ENCODE peak calls at places on chromosomes 4 and X, in six cellular contexts. B is IMR-90, V is neuronal stem cell, A is H1, I is mesenchymal stem cell, R is H9. D is an unnamed sample.

GRCh38 chrX:73028876-73029275 is 26.1 kb downstream of the PABPC1L2B start:
- DNase-seq in B (no peak), V (no peak), A (no peak), I (no peak), R (no peak), D (no peak)

GRCh38 chrX:109537324-109537665 is 651 bp downstream of the NXT2 start:
- DNase-seq in B (peak; percentile 77), V (no peak), A (no peak), I (peak; percentile 95), R (no peak), D (peak; percentile 96)

GRCh38 chr4:15398001-15398400 is 29.8 kb upstream of the C1QTNF7 start:
- DNase-seq in B (no peak), V (no peak), A (no peak), I (no peak), R (no peak), D (no peak)

GRCh38 chr4:10738826-10739489 is 54.4 kb upstream of the CLNK start:
- DNase-seq in B (peak; percentile 24), V (no peak), A (no peak), I (peak; percentile 58), R (no peak), D (no peak)

GRCh38 chr4:4574052-4574451 is 32.2 kb upstream of the STX18 start:
- DNase-seq in B (no peak), V (no peak), A (no peak), I (no peak), R (no peak), D (no peak)

GRCh38 chr4:100189820-100190642 is at the start of gene DDIT4L:
- DNase-seq in B (peak; percentile 37), V (peak; percentile 44), A (no peak), I (peak; percentile 56), R (peak; percentile 84), D (peak; percentile 13)

GRCh38 chr4:8131210-8131609 is 27.4 kb downstream of the ABLIM2 start:
- DNase-seq in B (no peak), V (no peak), A (no peak), I (no peak), R (no peak), D (no peak)

GRCh38 chr4:87734936-87735335 is 64.4 kb upstream of the IBSP start:
- DNase-seq in B (no peak), V (no peak), A (no peak), I (no peak), R (no peak), D (no peak)

GRCh38 chr4:87799254-87799653 is at the start of gene IBSP:
- DNase-seq in B (no peak), V (no peak), A (no peak), I (no peak), R (no peak), D (no peak)

GRCh38 chrX:120739300-120739699 is 109.4 kb upstream of the C1GALT1C1 start:
- DNase-seq in B (no peak), V (no peak), A (no peak), I (no peak), R (no peak), D (no peak)

GRCh38 chrX:120743266-120743665 is 113.4 kb upstream of the C1GALT1C1 start:
- DNase-seq in B (no peak), V (no peak), A (no peak), I (no peak), R (no peak), D (no peak)

GRCh38 chrX:120740072-120740471 is 110.2 kb upstream of the C1GALT1C1 start:
- DNase-seq in B (no peak), V (no peak), A (no peak), I (no peak), R (no peak), D (no peak)

GRCh38 chrX:120736989-120737388 is 107.1 kb upstream of the C1GALT1C1 start:
- DNase-seq in B (peak; percentile 37), V (no peak), A (no peak), I (no peak), R (no peak), D (no peak)

GRCh38 chrX:120741452-120741851 is 111.6 kb upstream of the C1GALT1C1 start:
- DNase-seq in B (no peak), V (no peak), A (no peak), I (no peak), R (no peak), D (peak; percentile 75)
- H3K14ac ChIP-seq in B (no peak overlapping the region), V (no peak overlapping the region), A (no peak overlapping the region), I (no peak overlapping the region), R (no peak overlapping the region), D (no peak overlapping the region)

DNA sequence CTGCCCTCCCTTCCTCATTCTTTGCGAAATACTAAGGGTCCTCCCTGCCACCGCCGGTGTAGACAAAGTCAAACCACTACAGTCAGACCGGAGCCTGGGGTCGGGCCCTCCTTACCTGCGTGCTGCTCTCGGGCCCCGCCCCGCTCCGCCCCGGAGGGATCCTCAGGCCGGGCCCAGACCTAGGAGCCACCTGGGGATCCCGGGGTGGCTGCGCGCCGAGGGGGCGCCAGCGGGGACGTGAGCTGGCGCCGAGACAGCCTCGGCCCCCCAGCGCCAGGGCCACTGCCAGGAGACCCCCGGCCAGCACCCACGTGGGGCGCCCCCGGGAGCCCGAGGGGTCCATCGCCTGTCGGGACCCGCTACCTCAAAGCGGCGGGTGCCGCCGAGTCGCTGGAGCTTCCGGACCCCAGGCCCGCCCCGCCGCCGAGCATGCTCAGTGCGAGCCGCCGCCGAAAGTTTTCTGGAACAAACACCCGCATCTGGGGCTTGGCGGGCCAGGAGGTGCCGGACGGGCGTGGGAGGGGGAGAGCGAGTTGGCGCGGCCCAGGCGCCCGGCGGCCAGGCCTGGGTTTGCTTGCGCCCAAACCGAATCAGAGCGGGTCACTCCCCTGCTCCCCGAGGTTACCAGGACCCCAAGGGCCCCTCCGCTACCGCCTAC is at the start of gene EVC2:
- DNase-seq in B (peak; percentile 46), V (peak; percentile 44), A (no peak), I (peak; percentile 56), R (peak; percentile 65), D (peak; percentile 30)
- H4K8ac ChIP-seq in B (peak within 1 kb of the TSS; percentile 95), V (no peak within 1 kb of the TSS), A (peak within 1 kb of the TSS; percentile 73), I (peak within 1 kb of the TSS; percentile 99), R (no peak within 1 kb of the TSS), D (peak within 1 kb of the TSS; percentile 95)

DNA sequence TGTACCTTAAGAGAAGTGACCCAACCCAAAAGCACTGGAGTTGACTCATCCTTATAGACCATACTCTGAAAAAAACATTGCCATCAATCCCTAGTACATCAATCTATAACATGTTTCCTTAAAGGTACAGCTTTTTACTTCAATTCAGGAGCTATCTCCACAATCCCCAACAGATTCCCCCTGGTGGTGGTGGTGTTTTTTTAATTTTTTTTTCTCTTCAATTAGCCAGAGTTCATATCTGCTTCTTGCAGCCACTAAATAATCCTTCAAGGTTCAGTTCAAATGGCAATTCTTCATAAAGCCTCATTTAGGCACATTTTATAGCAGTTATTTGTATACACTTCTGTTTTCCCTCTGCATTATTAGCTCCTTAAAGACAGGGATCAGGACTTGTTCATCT is 60.7 kb upstream of the KDR start:
- DNase-seq in B (no peak), V (no peak), A (no peak), I (peak; percentile 13), R (no peak), D (no peak)
- H2AK5ac ChIP-seq in B (no peak overlapping the region), V (no peak overlapping the region), A (peak overlapping the region; percentile 33), I (no peak overlapping the region), R (no peak overlapping the region), D (no peak overlapping the region)

DNA sequence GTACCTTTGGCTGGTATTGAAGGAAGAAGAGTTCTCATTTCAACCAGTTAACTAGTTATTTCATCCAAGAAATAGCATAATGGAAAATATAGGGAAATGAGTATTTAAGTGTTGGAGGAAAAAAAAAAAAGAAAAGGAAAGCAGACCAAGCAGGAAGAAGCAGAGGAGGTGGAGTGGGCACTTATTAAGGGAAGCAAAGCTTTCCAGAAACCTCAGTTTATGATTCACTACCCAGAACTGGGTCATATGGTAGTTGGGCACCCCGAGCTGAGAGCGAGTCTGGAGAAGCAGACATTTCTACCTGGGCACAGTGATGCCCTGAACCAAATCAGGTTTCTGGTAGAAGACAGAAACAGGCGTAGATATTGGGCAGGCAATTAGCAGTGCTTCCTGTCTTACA is 27.0 kb downstream of the CCNG2 start:
- DNase-seq in B (no peak), V (no peak), A (no peak), I (no peak), R (no peak), D (no peak)
- H3K14ac ChIP-seq in B (no peak overlapping the region), V (no peak overlapping the region), A (no peak overlapping the region), I (no peak overlapping the region), R (no peak overlapping the region), D (no peak overlapping the region)

GRCh38 chr4:133275246-133275645 is 126.2 kb downstream of the PCDH10 start:
- DNase-seq in B (no peak), V (no peak), A (no peak), I (no peak), R (no peak), D (no peak)
- H4K8ac ChIP-seq in B (no peak overlapping the region), V (no peak overlapping the region), A (no peak overlapping the region), I (no peak overlapping the region), R (no peak overlapping the region), D (no peak overlapping the region)

GRCh38 chr4:145735777-145736176 is 55.8 kb downstream of the C4orf51 start:
- DNase-seq in B (no peak), V (no peak), A (no peak), I (no peak), R (no peak), D (no peak)

GRCh38 chr4:145734051-145734450 is 54.1 kb downstream of the C4orf51 start:
- DNase-seq in B (no peak), V (no peak), A (no peak), I (peak; percentile 28), R (no peak), D (no peak)

GRCh38 chr4:145735330-145735638 is 55.3 kb downstream of the C4orf51 start:
- DNase-seq in B (peak; percentile 96), V (no peak), A (no peak), I (peak; percentile 91), R (no peak), D (peak; percentile 96)

GRCh38 chr4:145732895-145733880 is 53.2 kb downstream of the C4orf51 start:
- DNase-seq in B (peak; percentile 89), V (peak; percentile 88), A (peak; percentile 78), I (peak; percentile 94), R (peak; percentile 94), D (peak; percentile 77)

GRCh38 chr4:145734576-145735329 is 54.8 kb downstream of the C4orf51 start:
- DNase-seq in B (peak; percentile 96), V (no peak), A (no peak), I (peak; percentile 90), R (no peak), D (peak; percentile 94)
- H2AK5ac ChIP-seq in B (peak overlapping the region; percentile 94), V (no peak overlapping the region), A (peak overlapping the region; percentile 30), I (peak overlapping the region; percentile 97), R (no peak overlapping the region), D (peak overlapping the region; percentile 89)

GRCh38 chrX:69307029-69307428 is 141.8 kb upstream of the PJA1 start:
- DNase-seq in B (no peak), V (no peak), A (no peak), I (no peak), R (no peak), D (no peak)
- H3K14ac ChIP-seq in B (no peak overlapping the region), V (no peak overlapping the region), A (no peak overlapping the region), I (no peak overlapping the region), R (no peak overlapping the region), D (no peak overlapping the region)

GRCh38 chr4:146179784-146180405 is 4.4 kb downstream of the LSM6 start:
- DNase-seq in B (no peak), V (no peak), A (no peak), I (no peak), R (no peak), D (no peak)

GRCh38 chr4:146175541-146176453 is at the start of gene LSM6:
- DNase-seq in B (peak; percentile 85), V (peak; percentile 58), A (peak; percentile 25), I (peak; percentile 87), R (peak; percentile 79), D (peak; percentile 70)
- H4K8ac ChIP-seq in B (peak within 1 kb of the TSS; percentile 64), V (no peak within 1 kb of the TSS), A (peak within 1 kb of the TSS; percentile 96), I (peak within 1 kb of the TSS; percentile 89), R (no peak within 1 kb of the TSS), D (peak within 1 kb of the TSS; percentile 97)

D was measured in trophoblast cell.